ENCODE peak calls at places on chromosome 1, in six cellular contexts. One of them, this sample, is unnamed.

GRCh38 chr1:167057297-167057688 is 32.9 kb downstream of the GPA33 start:
- DNase-seq in IMR-90: peak
- DNase-seq in tibial nerve: no peak
- DNase-seq in heart right ventricle: no peak
- DNase-seq in right lobe of liver: no peak
- DNase-seq in fibroblast of the aortic adventitia: peak
- DNase-seq in this sample: peak

GRCh38 chr1:34695580-34695979 is 59.3 kb upstream of the GJB5 start:
- DNase-seq in IMR-90: no peak
- DNase-seq in tibial nerve: no peak
- DNase-seq in heart right ventricle: no peak
- DNase-seq in right lobe of liver: no peak
- DNase-seq in fibroblast of the aortic adventitia: no peak
- DNase-seq in this sample: no peak

GRCh38 chr1:197862671-197863070 is 39.8 kb upstream of the C1orf53 start:
- DNase-seq in IMR-90: peak
- DNase-seq in tibial nerve: no peak
- DNase-seq in heart right ventricle: no peak
- DNase-seq in right lobe of liver: no peak
- DNase-seq in fibroblast of the aortic adventitia: no peak
- DNase-seq in this sample: no peak

GRCh38 chr1:197725044-197725443 is 50.2 kb downstream of the DENND1B start:
- DNase-seq in IMR-90: peak
- DNase-seq in tibial nerve: no peak
- DNase-seq in heart right ventricle: no peak
- DNase-seq in right lobe of liver: no peak
- DNase-seq in fibroblast of the aortic adventitia: peak
- DNase-seq in this sample: no peak

GRCh38 chr1:248229360-248229908 is 1.8 kb upstream of the OR2M4 start:
- DNase-seq in IMR-90: no peak
- DNase-seq in tibial nerve: no peak
- DNase-seq in heart right ventricle: no peak
- DNase-seq in right lobe of liver: no peak
- DNase-seq in fibroblast of the aortic adventitia: no peak
- DNase-seq in this sample: no peak

GRCh38 chr1:10720635-10721034 is 75.8 kb downstream of the CASZ1 start:
- DNase-seq in IMR-90: no peak
- DNase-seq in tibial nerve: no peak
- DNase-seq in heart right ventricle: no peak
- DNase-seq in right lobe of liver: no peak
- DNase-seq in fibroblast of the aortic adventitia: no peak
- DNase-seq in this sample: no peak

GRCh38 chr1:202144510-202145324 is at the start of gene ARL8A:
- DNase-seq in IMR-90: peak
- DNase-seq in tibial nerve: peak
- DNase-seq in heart right ventricle: peak
- DNase-seq in right lobe of liver: peak
- DNase-seq in fibroblast of the aortic adventitia: no peak
- DNase-seq in this sample: peak

GRCh38 chr1:10459185-10459584 is 9.4 kb downstream of the CORT start:
- DNase-seq in IMR-90: peak
- DNase-seq in tibial nerve: no peak
- DNase-seq in heart right ventricle: no peak
- DNase-seq in right lobe of liver: no peak
- DNase-seq in fibroblast of the aortic adventitia: peak
- DNase-seq in this sample: no peak

GRCh38 chr1:206992815-206993214 is 22.6 kb upstream of the FCAMR start:
- DNase-seq in IMR-90: no peak
- DNase-seq in tibial nerve: no peak
- DNase-seq in heart right ventricle: no peak
- DNase-seq in right lobe of liver: no peak
- DNase-seq in fibroblast of the aortic adventitia: no peak
- DNase-seq in this sample: no peak

DNA sequence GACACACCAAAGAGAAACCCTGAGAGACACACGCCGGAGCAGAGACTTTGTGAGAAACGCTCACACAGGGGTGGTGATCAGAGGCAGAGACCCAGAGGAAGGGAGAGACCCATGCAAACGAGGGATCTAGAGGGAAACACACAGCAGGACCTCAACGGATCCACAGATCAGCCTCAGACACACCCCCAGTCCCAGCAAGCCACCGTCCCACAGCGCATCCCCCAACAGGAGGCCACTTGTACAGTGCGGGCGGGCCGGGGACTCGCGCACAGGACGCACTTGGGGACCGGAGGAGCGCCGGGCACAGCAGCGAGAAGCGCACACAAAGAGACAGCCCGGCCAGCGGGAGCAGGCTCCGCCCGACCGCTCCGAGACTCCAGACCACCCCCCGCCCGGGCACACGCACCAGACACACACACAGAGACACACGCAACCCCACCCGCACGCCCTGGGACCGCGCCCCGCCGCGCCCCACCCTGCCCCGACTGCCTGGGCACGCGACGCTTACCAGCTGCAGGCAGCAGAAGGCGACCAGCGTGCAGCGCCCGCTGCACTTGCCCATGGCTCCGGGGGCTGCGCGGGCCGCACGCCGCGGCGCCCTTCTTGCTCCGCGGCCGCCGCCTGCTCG is 587 bp downstream of the NKAIN1 start:
- DNase-seq in IMR-90: no peak
- DNase-seq in tibial nerve: no peak
- DNase-seq in heart right ventricle: no peak
- DNase-seq in right lobe of liver: no peak
- DNase-seq in fibroblast of the aortic adventitia: no peak
- DNase-seq in this sample: no peak
- H3K4me3 ChIP-seq in IMR-90: peak
- H3K4me3 ChIP-seq in tibial nerve: no peak
- H3K4me3 ChIP-seq in heart right ventricle: no peak
- H3K4me3 ChIP-seq in right lobe of liver: no peak
- H3K4me3 ChIP-seq in fibroblast of the aortic adventitia: peak
- H3K4me3 ChIP-seq in this sample: peak

GRCh38 chr1:165877411-165877810 is 50.0 kb downstream of the UCK2 start:
- DNase-seq in IMR-90: no peak
- DNase-seq in tibial nerve: no peak
- DNase-seq in heart right ventricle: no peak
- DNase-seq in right lobe of liver: no peak
- DNase-seq in fibroblast of the aortic adventitia: no peak
- DNase-seq in this sample: no peak
- H3K4me3 ChIP-seq in IMR-90: no peak
- H3K4me3 ChIP-seq in tibial nerve: no peak
- H3K4me3 ChIP-seq in heart right ventricle: no peak
- H3K4me3 ChIP-seq in right lobe of liver: no peak
- H3K4me3 ChIP-seq in fibroblast of the aortic adventitia: no peak
- H3K4me3 ChIP-seq in this sample: no peak

GRCh38 chr1:33096358-33097005 is 15.5 kb downstream of the AZIN2 start:
- DNase-seq in IMR-90: peak
- DNase-seq in tibial nerve: no peak
- DNase-seq in heart right ventricle: peak
- DNase-seq in right lobe of liver: no peak
- DNase-seq in fibroblast of the aortic adventitia: peak
- DNase-seq in this sample: peak
- H3K4me3 ChIP-seq in IMR-90: no peak
- H3K4me3 ChIP-seq in tibial nerve: no peak
- H3K4me3 ChIP-seq in heart right ventricle: no peak
- H3K4me3 ChIP-seq in right lobe of liver: no peak
- H3K4me3 ChIP-seq in fibroblast of the aortic adventitia: no peak
- H3K4me3 ChIP-seq in this sample: no peak

GRCh38 chr1:89998306-89998705 is 3.4 kb downstream of the ZNF326 start:
- DNase-seq in IMR-90: peak
- DNase-seq in tibial nerve: no peak
- DNase-seq in heart right ventricle: no peak
- DNase-seq in right lobe of liver: no peak
- DNase-seq in fibroblast of the aortic adventitia: peak
- DNase-seq in this sample: no peak
- H3K4me3 ChIP-seq in IMR-90: no peak
- H3K4me3 ChIP-seq in tibial nerve: no peak
- H3K4me3 ChIP-seq in heart right ventricle: no peak
- H3K4me3 ChIP-seq in right lobe of liver: no peak
- H3K4me3 ChIP-seq in fibroblast of the aortic adventitia: no peak
- H3K4me3 ChIP-seq in this sample: no peak